ENCODE peak calls at places on chromosomes 11 and 22, in four cellular contexts. G is heart left ventricle, D is Peyer's patch, O is pancreas. X is an unnamed sample.
A peak's percentile ranks its signal among the peaks of the same experiment; 100 is the strongest.

GRCh38 chr11:27088353-27088752 is 47.7 kb downstream of the BBOX1 start:
- DNase-seq in O (no peak), D (no peak), G (no peak), X (no peak)

GRCh38 chr22:48841881-48842582 is 985.6 kb downstream of the BRD1 start:
- DNase-seq in G (no peak), O (peak; percentile 40), D (no peak), X (no peak)

GRCh38 chr11:98036810-98037209 is 983.9 kb upstream of the CNTN5 start:
- DNase-seq in O (no peak), G (no peak), D (no peak), X (no peak)

GRCh38 chr22:47808886-47809620 is 1046.6 kb downstream of the TBC1D22A start:
- DNase-seq in G (no peak), D (no peak), O (no peak), X (no peak)

GRCh38 chr11:96267490-96268010 is 75.4 kb downstream of the MAML2 start:
- DNase-seq in O (no peak), G (no peak), D (no peak), X (no peak)

GRCh38 chr11:70739811-70740474 is 341.6 kb downstream of the CTTN start:
- DNase-seq in D (no peak), O (peak; percentile 35), G (no peak), X (no peak)

GRCh38 chr11:36023922-36024321 is 80.1 kb downstream of the LDLRAD3 start:
- DNase-seq in G (no peak), O (no peak), D (no peak), X (no peak)

GRCh38 chr11:62923634-62924411 is 2.7 kb upstream of the CHRM1 start:
- DNase-seq in G (no peak), O (no peak), D (no peak), X (no peak)

GRCh38 chr11:78020248-78020647 is 2.8 kb downstream of the KCTD14 start:
- DNase-seq in O (no peak), G (no peak), D (no peak), X (no peak)

GRCh38 chr22:46346680-46347405 is 11.3 kb downstream of the TRMU start:
- DNase-seq in O (peak; percentile 58), D (no peak), G (peak; percentile 89), X (no peak)

GRCh38 chr11:7589861-7590260 is 76.1 kb downstream of the PPFIBP2 start:
- DNase-seq in G (no peak), O (no peak), D (no peak), X (no peak)

GRCh38 chr11:44899959-44900358 is 50.7 kb downstream of the TP53I11 start:
- DNase-seq in G (peak; percentile 60), O (no peak), D (no peak), X (no peak)

GRCh38 chr11:73287400-73288101 is 15.4 kb downstream of the P2RY6 start:
- DNase-seq in O (no peak), G (peak; percentile 55), D (peak; percentile 49), X (no peak)

GRCh38 chr22:49734390-49734789 is 93.3 kb downstream of the BRD1 start:
- DNase-seq in G (no peak), D (peak; percentile 37), O (peak; percentile 24), X (no peak)

GRCh38 chr11:60700689-60701508 is 1.5 kb downstream of the MS4A8 start:
- DNase-seq in D (no peak), O (no peak), G (no peak), X (no peak)

GRCh38 chr22:46754110-46754799 is 8.2 kb upstream of the TBC1D22A start:
- DNase-seq in O (peak; percentile 89), D (peak; percentile 94), G (peak; percentile 99), X (peak; percentile 78)

GRCh38 chr22:40791241-40791640 is 27.9 kb downstream of the SLC25A17 start:
- DNase-seq in G (no peak), O (no peak), D (no peak), X (no peak)

GRCh38 chr11:81492923-81493445 is 1240.7 kb downstream of the FAM181B start:
- DNase-seq in O (no peak), G (no peak), D (no peak), X (no peak)

GRCh38 chr11:62466444-62466843 is 47.6 kb downstream of the SCGB1A1 start:
- DNase-seq in O (no peak), G (no peak), D (no peak), X (no peak)

GRCh38 chr11:8739309-8739793 is 56.8 kb downstream of the RPL27A start:
- DNase-seq in G (no peak), D (no peak), O (no peak), X (no peak)

GRCh38 chr22:31618057-31618456 is 44.0 kb downstream of the PISD start:
- DNase-seq in O (no peak), D (peak; percentile 60), G (no peak), X (no peak)

GRCh38 chr11:75577198-75577597 is 15.1 kb downstream of the SERPINH1 start:
- DNase-seq in D (no peak), G (no peak), O (peak; percentile 84), X (no peak)

GRCh38 chr11:56817661-56818060 is 69.2 kb upstream of the OR9G4 start:
- DNase-seq in O (no peak), G (no peak), D (no peak), X (no peak)

GRCh38 chr11:30016588-30017363 is at the start of gene KCNA4:
- DNase-seq in O (peak; percentile 73), D (no peak), G (peak; percentile 38), X (no peak)

GRCh38 chr22:38935023-38935422 is 22.4 kb upstream of the APOBEC3A start:
- DNase-seq in D (peak; percentile 99), G (peak; percentile 83), O (peak; percentile 100), X (no peak)

GRCh38 chr11:2752923-2753322 is 53.1 kb upstream of the KCNQ1OT1 start:
- DNase-seq in G (peak; percentile 14), D (no peak), O (peak; percentile 34), X (no peak)

GRCh38 chr11:126138636-126139540 is 72.6 kb downstream of the RPUSD4 start:
- DNase-seq in D (no peak), O (no peak), G (peak; percentile 35), X (no peak)

GRCh38 chr11:126137146-126137545 is 74.3 kb downstream of the RPUSD4 start:
- DNase-seq in G (no peak), D (no peak), O (no peak), X (no peak)

GRCh38 chr11:126139541-126140091 is 71.8 kb downstream of the RPUSD4 start:
- DNase-seq in O (no peak), G (no peak), D (no peak), X (no peak)

GRCh38 chr11:126140106-126140931 is 71.1 kb downstream of the RPUSD4 start:
- DNase-seq in G (no peak), D (no peak), O (no peak), X (no peak)

DNA sequence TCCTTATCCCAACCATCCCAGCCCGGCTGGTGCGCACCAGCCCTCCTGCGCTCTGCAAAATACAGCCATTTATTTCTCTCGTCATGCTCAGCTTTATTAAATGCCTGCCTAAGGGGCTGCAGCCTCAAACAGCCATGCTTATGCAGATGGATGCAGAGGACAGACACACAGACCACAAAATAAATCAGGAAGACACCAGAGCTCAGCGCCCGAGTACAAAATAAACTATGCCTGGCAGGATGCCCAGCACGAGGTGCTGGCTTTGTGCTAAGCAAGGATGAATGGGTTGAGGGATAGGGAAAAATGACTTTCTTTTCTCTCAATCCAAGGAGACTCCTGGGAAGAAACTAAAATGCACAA is 70.5 kb downstream of the RPUSD4 start:
- DNase-seq in G (no peak), O (no peak), D (no peak), X (no peak)
- H3K27ac ChIP-seq in G (no peak overlapping the region), O (no peak overlapping the region), D (peak overlapping the region; percentile 63), X (no peak overlapping the region)

GRCh38 chr11:76773921-76774361 is 9.2 kb upstream of the TSKU start:
- DNase-seq in D (peak; percentile 42), O (peak; percentile 12), G (peak; percentile 78), X (no peak)

GRCh38 chr11:76776472-76776871 is 6.7 kb upstream of the TSKU start:
- DNase-seq in G (no peak), D (no peak), O (no peak), X (no peak)

GRCh38 chr11:76778874-76779273 is 4.3 kb upstream of the TSKU start:
- DNase-seq in D (no peak), G (no peak), O (no peak), X (no peak)

GRCh38 chr11:76777922-76778321 is 5.2 kb upstream of the TSKU start:
- DNase-seq in O (peak; percentile 19), D (peak; percentile 4), G (no peak), X (no peak)

GRCh38 chr11:76777325-76777724 is 5.8 kb upstream of the TSKU start:
- DNase-seq in O (no peak), G (no peak), D (no peak), X (no peak)
- H3K27ac ChIP-seq in O (no peak overlapping the region), G (no peak overlapping the region), D (no peak overlapping the region), X (no peak overlapping the region)

GRCh38 chr22:42341779-42342178 is 71.3 kb upstream of the TCF20 start:
- DNase-seq in G (no peak), O (no peak), D (no peak), X (no peak)

GRCh38 chr22:42342426-42343135 is 72.1 kb upstream of the TCF20 start:
- DNase-seq in O (no peak), G (no peak), D (no peak), X (no peak)

GRCh38 chr22:42343136-42343484 is 72.7 kb upstream of the TCF20 start:
- DNase-seq in O (no peak), G (no peak), D (no peak), X (no peak)

GRCh38 chr22:42344391-42344861 is 74.0 kb upstream of the TCF20 start:
- DNase-seq in O (no peak), G (peak; percentile 53), D (no peak), X (no peak)

GRCh38 chr22:42343551-42344081 is 73.2 kb upstream of the TCF20 start:
- DNase-seq in O (no peak), D (no peak), G (no peak), X (no peak)
- H3K27ac ChIP-seq in O (no peak overlapping the region), D (peak overlapping the region; percentile 30), G (peak overlapping the region; percentile 68), X (no peak overlapping the region)

GRCh38 chr11:125373426-125374391 is 122.4 kb downstream of the FEZ1 start:
- DNase-seq in G (peak; percentile 59), D (peak; percentile 13), O (peak; percentile 34), X (no peak)

GRCh38 chr11:125372911-125373310 is 123.2 kb downstream of the FEZ1 start:
- DNase-seq in D (peak; percentile 0), O (peak; percentile 17), G (no peak), X (no peak)

GRCh38 chr11:125371451-125371935 is 124.6 kb downstream of the FEZ1 start:
- DNase-seq in G (peak; percentile 14), O (peak; percentile 26), D (peak; percentile 28), X (no peak)

GRCh38 chr11:125370561-125371389 is 125.3 kb downstream of the FEZ1 start:
- DNase-seq in D (peak; percentile 23), O (no peak), G (peak; percentile 18), X (no peak)

DNA sequence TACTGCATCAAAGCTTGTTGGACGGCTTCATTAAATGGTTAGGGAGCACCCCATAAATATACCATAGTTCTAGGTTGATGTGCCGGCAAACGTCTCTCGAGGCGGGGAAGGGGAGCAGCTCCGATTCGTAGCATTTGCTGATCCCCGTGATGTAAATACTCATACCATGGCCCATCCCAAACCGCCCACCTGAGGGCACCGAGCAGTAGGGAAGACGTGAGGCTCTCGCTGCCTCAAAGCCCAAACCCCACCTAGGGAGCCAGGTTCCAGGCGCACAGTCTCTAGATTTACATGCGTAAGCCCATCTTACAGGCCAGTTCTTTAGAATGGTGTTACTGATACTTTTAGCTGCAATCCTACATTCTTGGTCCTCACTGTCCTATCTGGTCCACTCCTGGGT is 124.0 kb downstream of the FEZ1 start:
- DNase-seq in G (peak; percentile 4), D (peak; percentile 33), O (peak; percentile 26), X (no peak)
- H3K27ac ChIP-seq in G (no peak overlapping the region), D (no peak overlapping the region), O (no peak overlapping the region), X (no peak overlapping the region)

GRCh38 chr11:119369035-119369925 is 12.2 kb downstream of the USP2 start:
- DNase-seq in D (peak; percentile 79), O (peak; percentile 42), G (no peak), X (no peak)
- H3K27ac ChIP-seq in D (peak overlapping the region; percentile 96), O (peak overlapping the region; percentile 86), G (peak overlapping the region; percentile 95), X (no peak overlapping the region)

GRCh38 chr11:12229450-12230229 is 119.2 kb downstream of the MICAL2 start:
- DNase-seq in D (no peak), O (no peak), G (no peak), X (no peak)
- H3K27ac ChIP-seq in D (no peak overlapping the region), O (no peak overlapping the region), G (no peak overlapping the region), X (no peak overlapping the region)

X was measured in Panc1.